ENCODE peak calls at places on chromosomes 7 and 10, in six cellular contexts. Y is HCT116; M is amygdala; N is activated CD8-positive, alpha-beta memory T cell treated with anti-CD3 and anti-CD28 coated beads for 1 hour; L is stimulated activated CD4-positive, alpha-beta T cell treated with anti-CD3 and anti-CD28 coated beads, Interleukin-1b, Interleukin-23, amount 100 ng/mL, for 1 hour; A is T1000. E is an unnamed sample.

GRCh38 chr10:122678266-122678665 is 21.4 kb downstream of the C10orf120 start:
- DNase-seq in Y (no peak), M (no peak), N (no peak), L (no peak), A (no peak), E (no peak)

GRCh38 chr7:116316838-116317612 is 106.7 kb downstream of the TES start:
- DNase-seq in Y (peak), M (no peak), N (no peak), L (no peak), A (peak), E (peak)

GRCh38 chr7:116802144-116802747 is 60.1 kb upstream of the CAPZA2 start:
- DNase-seq in Y (no peak), M (no peak), N (no peak), L (no peak), A (no peak), E (peak)

GRCh38 chr7:130191791-130192190 is 13.4 kb downstream of the TMEM209 start:
- DNase-seq in Y (no peak), M (no peak), N (no peak), L (no peak), A (no peak), E (no peak)

GRCh38 chr10:115827650-115828049 is 445.4 kb downstream of the GFRA1 start:
- DNase-seq in Y (no peak), M (no peak), N (no peak), L (no peak), A (no peak), E (peak)

GRCh38 chr7:1852781-1853618 is 182.9 kb downstream of the ELFN1 start:
- DNase-seq in Y (no peak), M (no peak), N (no peak), L (no peak), A (no peak), E (no peak)

GRCh38 chr10:78181381-78182055 is 147.9 kb downstream of the RPS24 start:
- DNase-seq in Y (no peak), M (no peak), N (no peak), L (no peak), A (no peak), E (no peak)

GRCh38 chr10:74297389-74298080 is 146.5 kb downstream of the ADK start:
- DNase-seq in Y (no peak), M (no peak), N (no peak), L (no peak), A (no peak), E (no peak)

GRCh38 chr7:47721670-47722069 is 139.8 kb upstream of the TNS3 start:
- DNase-seq in Y (no peak), M (no peak), N (no peak), L (no peak), A (no peak), E (no peak)

GRCh38 chr10:44858017-44858371 is 53.1 kb upstream of the TMEM72 start:
- DNase-seq in Y (no peak), M (no peak), N (no peak), L (no peak), A (no peak), E (no peak)

GRCh38 chr10:48444861-48445841 is 138.7 kb downstream of the MAPK8 start:
- DNase-seq in Y (no peak), M (no peak), N (no peak), L (no peak), A (no peak), E (no peak)

GRCh38 chr7:128974241-128974934 is 36.7 kb downstream of the IRF5 start:
- DNase-seq in Y (no peak), M (no peak), N (no peak), L (no peak), A (no peak), E (peak)

GRCh38 chr10:122981066-122981464 is 864 bp downstream of the PSTK start:
- DNase-seq in Y (peak), M (no peak), N (no peak), L (no peak), A (no peak), E (peak)

GRCh38 chr7:105219771-105220160 is 169.0 kb downstream of the SRPK2 start:
- DNase-seq in Y (no peak), M (no peak), N (no peak), L (no peak), A (no peak), E (peak)

GRCh38 chr10:24962998-24963397 is 10.6 kb upstream of the PRTFDC1 start:
- DNase-seq in Y (peak), M (no peak), N (no peak), L (no peak), A (no peak), E (no peak)

GRCh38 chr10:52952391-52953079 is 180.0 kb upstream of the MBL2 start:
- DNase-seq in Y (no peak), M (no peak), N (no peak), L (no peak), A (no peak), E (no peak)

GRCh38 chr7:77310982-77311381 is 105.2 kb downstream of the GSAP start:
- DNase-seq in Y (no peak), M (no peak), N (no peak), L (no peak), A (no peak), E (no peak)

GRCh38 chr10:42475168-42476098 is 162.9 kb downstream of the ZNF33B start:
- DNase-seq in Y (peak), M (no peak), N (no peak), L (no peak), A (no peak), E (peak)

GRCh38 chr7:115097175-115097671 is 175.3 kb downstream of the MDFIC start:
- DNase-seq in Y (peak), M (no peak), N (no peak), L (no peak), A (no peak), E (peak)